ENCODE peak calls at places on chromosomes 6 and 20, in nine cellular contexts. Q is ACHN, Z is renal cortical epithelial cell, C is left colon, K is HT1080, B is T-helper 17 cell, O is ELF-1, G is skeletal muscle cell, I is omental fat pad. E is an unnamed sample.
A peak's percentile ranks its signal among the peaks of the same experiment; 100 is the strongest.

GRCh38 chr6:51655517-51655916 is 431.9 kb downstream of the PKHD1 start:
- DNase-seq in Q (no peak), B (no peak), O (no peak), G (no peak), I (no peak), C (no peak), Z (peak; percentile 39), K (no peak), E (no peak)

GRCh38 chr20:59400666-59401065 is 100.3 kb downstream of the EDN3 start:
- DNase-seq in B (no peak), Z (no peak), G (no peak), I (no peak), Q (no peak), O (no peak), C (no peak), K (no peak), E (no peak)

GRCh38 chr6:37638414-37639079 is 59.1 kb downstream of the MDGA1 start:
- DNase-seq in C (no peak), I (no peak), O (no peak), Z (no peak), B (no peak), Q (no peak), K (no peak), G (no peak), E (no peak)

GRCh38 chr6:79601020-79601609 is 30.0 kb upstream of the SH3BGRL2 start:
- DNase-seq in C (no peak), Z (peak; percentile 85), O (no peak), Q (no peak), I (no peak), B (no peak), G (peak; percentile 33), K (peak; percentile 37), E (no peak)

GRCh38 chr6:108598316-108598863 is 37.7 kb downstream of the FOXO3 start:
- DNase-seq in C (no peak), Z (peak; percentile 62), O (peak; percentile 27), I (no peak), Q (no peak), B (no peak), K (peak; percentile 30), G (peak; percentile 76), E (no peak)

GRCh38 chr6:13303668-13304017 is 24.7 kb downstream of the TBC1D7 start:
- DNase-seq in K (peak; percentile 43), I (peak; percentile 76), Z (peak; percentile 38), C (peak; percentile 92), G (no peak), B (no peak), Q (peak; percentile 46), O (no peak), E (no peak)

GRCh38 chr6:160973311-160973710 is 18.3 kb upstream of the MAP3K4 start:
- DNase-seq in K (no peak), B (no peak), O (peak; percentile 56), Q (no peak), C (peak; percentile 10), Z (no peak), G (no peak), I (no peak), E (no peak)

GRCh38 chr6:43203029-43203717 is 21.2 kb downstream of the CUL9 start:
- DNase-seq in I (no peak), G (no peak), K (no peak), Z (no peak), O (no peak), C (no peak), B (no peak), Q (no peak), E (no peak)

GRCh38 chr6:35215665-35216411 is 2.1 kb downstream of the SCUBE3 start:
- DNase-seq in G (no peak), B (no peak), Q (no peak), I (no peak), Z (no peak), K (no peak), C (no peak), O (peak; percentile 56), E (no peak)

GRCh38 chr20:41087325-41087685 is 50.0 kb upstream of the PLCG1 start:
- DNase-seq in B (no peak), C (no peak), Q (no peak), I (no peak), Z (no peak), K (no peak), O (no peak), G (no peak), E (no peak)